ENCODE peak calls at places on chromosomes 2 and 18, in six cellular contexts. One of them, this sample, is unnamed.

GRCh38 chr2:171762879-171763573 is 75.8 kb downstream of the DYNC1I2 start:
- DNase-seq in neuronal stem cell: no peak
- DNase-seq in H1: no peak
- DNase-seq in H9: no peak
- DNase-seq in IMR-90: peak
- DNase-seq in trophoblast cell: no peak
- DNase-seq in this sample: peak

GRCh38 chr2:154161286-154161685 is 289.6 kb downstream of the GALNT13 start:
- DNase-seq in neuronal stem cell: no peak
- DNase-seq in H1: no peak
- DNase-seq in H9: no peak
- DNase-seq in IMR-90: no peak
- DNase-seq in trophoblast cell: no peak
- DNase-seq in this sample: no peak

GRCh38 chr2:103594823-103595222 is 833.0 kb downstream of the TMEM182 start:
- DNase-seq in neuronal stem cell: no peak
- DNase-seq in H1: no peak
- DNase-seq in H9: no peak
- DNase-seq in IMR-90: no peak
- DNase-seq in trophoblast cell: no peak
- DNase-seq in this sample: no peak

GRCh38 chr2:85353876-85354285 is 447 bp downstream of the RETSAT start:
- DNase-seq in neuronal stem cell: peak
- DNase-seq in H1: no peak
- DNase-seq in H9: no peak
- DNase-seq in IMR-90: peak
- DNase-seq in trophoblast cell: peak
- DNase-seq in this sample: peak

GRCh38 chr2:64400733-64401500 is 53.0 kb upstream of the LGALSL start:
- DNase-seq in neuronal stem cell: no peak
- DNase-seq in H1: no peak
- DNase-seq in H9: no peak
- DNase-seq in IMR-90: no peak
- DNase-seq in trophoblast cell: no peak
- DNase-seq in this sample: peak

GRCh38 chr2:18991177-18992168 is 366.9 kb downstream of the OSR1 start:
- DNase-seq in neuronal stem cell: no peak
- DNase-seq in H1: no peak
- DNase-seq in H9: no peak
- DNase-seq in IMR-90: peak
- DNase-seq in trophoblast cell: peak
- DNase-seq in this sample: peak

GRCh38 chr2:215843579-215843978 is 169.8 kb downstream of the MREG start:
- DNase-seq in neuronal stem cell: no peak
- DNase-seq in H1: no peak
- DNase-seq in H9: no peak
- DNase-seq in IMR-90: peak
- DNase-seq in trophoblast cell: peak
- DNase-seq in this sample: peak

GRCh38 chr2:57205241-57205640 is 841.4 kb upstream of the VRK2 start:
- DNase-seq in neuronal stem cell: no peak
- DNase-seq in H1: no peak
- DNase-seq in H9: no peak
- DNase-seq in IMR-90: no peak
- DNase-seq in trophoblast cell: no peak
- DNase-seq in this sample: no peak

GRCh38 chr2:223047260-223047761 is 4.7 kb upstream of the KCNE4 start:
- DNase-seq in neuronal stem cell: no peak
- DNase-seq in H1: no peak
- DNase-seq in H9: no peak
- DNase-seq in IMR-90: peak
- DNase-seq in trophoblast cell: peak
- DNase-seq in this sample: peak

GRCh38 chr2:159875083-159875482 is 77.1 kb upstream of the CD302 start:
- DNase-seq in neuronal stem cell: no peak
- DNase-seq in H1: no peak
- DNase-seq in H9: no peak
- DNase-seq in IMR-90: no peak
- DNase-seq in trophoblast cell: no peak
- DNase-seq in this sample: no peak

GRCh38 chr2:121562269-121563176 is 31.8 kb downstream of the RNU4ATAC start:
- DNase-seq in neuronal stem cell: no peak
- DNase-seq in H1: no peak
- DNase-seq in H9: no peak
- DNase-seq in IMR-90: no peak
- DNase-seq in trophoblast cell: no peak
- DNase-seq in this sample: no peak

GRCh38 chr2:200787351-200788128 is 24.2 kb upstream of the BZW1 start:
- DNase-seq in neuronal stem cell: no peak
- DNase-seq in H1: no peak
- DNase-seq in H9: no peak
- DNase-seq in IMR-90: peak
- DNase-seq in trophoblast cell: peak
- DNase-seq in this sample: peak

GRCh38 chr2:240730506-240731326 is 39.0 kb downstream of the AQP12A start:
- DNase-seq in neuronal stem cell: no peak
- DNase-seq in H1: no peak
- DNase-seq in H9: no peak
- DNase-seq in IMR-90: no peak
- DNase-seq in trophoblast cell: peak
- DNase-seq in this sample: peak

GRCh38 chr2:7430869-7431641 is 513.8 kb downstream of the RNF144A start:
- DNase-seq in neuronal stem cell: peak
- DNase-seq in H1: peak
- DNase-seq in H9: peak
- DNase-seq in IMR-90: no peak
- DNase-seq in trophoblast cell: peak
- DNase-seq in this sample: peak

GRCh38 chr18:79916546-79917350 is 34.7 kb downstream of the SLC66A2 start:
- DNase-seq in neuronal stem cell: no peak
- DNase-seq in H1: peak
- DNase-seq in H9: peak
- DNase-seq in IMR-90: no peak
- DNase-seq in trophoblast cell: no peak
- DNase-seq in this sample: no peak

GRCh38 chr2:67485431-67485830 is 88.3 kb downstream of the ETAA1 start:
- DNase-seq in neuronal stem cell: no peak
- DNase-seq in H1: no peak
- DNase-seq in H9: no peak
- DNase-seq in IMR-90: peak
- DNase-seq in trophoblast cell: peak
- DNase-seq in this sample: peak

GRCh38 chr2:23712756-23713151 is 214.2 kb downstream of the ATAD2B start:
- DNase-seq in neuronal stem cell: no peak
- DNase-seq in H1: peak
- DNase-seq in H9: peak
- DNase-seq in IMR-90: no peak
- DNase-seq in trophoblast cell: no peak
- DNase-seq in this sample: no peak
- H3K14ac ChIP-seq in neuronal stem cell: no peak
- H3K14ac ChIP-seq in H1: no peak
- H3K14ac ChIP-seq in H9: no peak
- H3K14ac ChIP-seq in IMR-90: no peak
- H3K14ac ChIP-seq in trophoblast cell: no peak
- H3K14ac ChIP-seq in this sample: no peak

DNA sequence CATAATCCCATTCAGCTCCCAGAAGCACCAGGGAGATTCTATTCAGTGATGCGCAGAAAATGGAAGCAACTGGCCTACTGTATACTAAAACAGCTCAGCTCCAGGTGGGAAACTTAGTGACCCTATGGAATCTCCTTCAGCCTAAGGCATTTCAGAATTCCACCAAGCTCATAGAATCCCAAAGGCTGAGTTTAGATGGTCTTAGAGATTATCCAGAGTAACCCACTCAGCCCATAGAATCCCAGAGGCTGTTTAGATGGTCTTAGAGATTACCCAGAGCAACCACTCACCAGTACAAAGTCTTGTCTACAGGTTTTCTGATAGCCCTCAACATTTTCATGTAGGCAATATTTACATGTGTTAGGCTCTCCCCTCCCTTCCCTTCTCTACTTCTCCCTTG is 232.0 kb upstream of the SLC14A2 start:
- DNase-seq in neuronal stem cell: no peak
- DNase-seq in H1: no peak
- DNase-seq in H9: no peak
- DNase-seq in IMR-90: no peak
- DNase-seq in trophoblast cell: peak
- DNase-seq in this sample: no peak
- H4K8ac ChIP-seq in neuronal stem cell: no peak
- H4K8ac ChIP-seq in H1: no peak
- H4K8ac ChIP-seq in H9: no peak
- H4K8ac ChIP-seq in IMR-90: no peak
- H4K8ac ChIP-seq in trophoblast cell: peak
- H4K8ac ChIP-seq in this sample: no peak

DNA sequence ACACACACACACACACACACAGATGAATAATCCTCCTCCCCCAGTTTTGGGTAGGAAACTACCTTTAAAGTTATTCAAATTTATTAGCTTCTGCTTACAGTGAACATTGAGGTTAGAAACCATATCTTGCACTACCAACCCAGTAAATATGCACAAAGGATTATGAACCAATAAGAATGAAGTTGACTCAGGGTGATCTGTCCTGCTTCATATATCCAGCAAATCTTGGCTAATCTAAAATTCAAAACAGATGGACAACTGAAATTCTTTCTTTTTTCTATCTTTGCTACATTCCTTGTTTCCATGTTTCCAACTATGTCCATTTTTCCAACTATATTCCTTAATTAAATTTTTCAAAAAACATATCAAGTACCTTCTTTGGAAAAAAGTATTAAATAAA is 149.3 kb downstream of the FAM124B start:
- DNase-seq in neuronal stem cell: no peak
- DNase-seq in H1: no peak
- DNase-seq in H9: no peak
- DNase-seq in IMR-90: peak
- DNase-seq in trophoblast cell: no peak
- DNase-seq in this sample: no peak
- H3K14ac ChIP-seq in neuronal stem cell: no peak
- H3K14ac ChIP-seq in H1: no peak
- H3K14ac ChIP-seq in H9: no peak
- H3K14ac ChIP-seq in IMR-90: no peak
- H3K14ac ChIP-seq in trophoblast cell: no peak
- H3K14ac ChIP-seq in this sample: no peak

DNA sequence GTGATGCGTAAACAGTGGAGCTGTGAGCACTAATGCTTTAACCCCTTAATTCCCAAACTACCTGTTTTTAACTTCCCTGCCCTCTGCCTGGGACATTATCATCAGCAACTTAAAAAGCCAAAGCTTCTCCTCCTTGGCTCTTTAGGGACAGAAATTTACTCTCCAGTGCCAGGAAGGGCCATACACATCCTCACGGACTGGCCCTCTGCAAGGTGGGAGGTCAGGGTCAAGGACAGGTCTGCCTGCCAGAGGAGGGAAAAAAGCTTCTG is 21.5 kb downstream of the KCTD1 start:
- DNase-seq in neuronal stem cell: no peak
- DNase-seq in H1: no peak
- DNase-seq in H9: no peak
- DNase-seq in IMR-90: no peak
- DNase-seq in trophoblast cell: no peak
- DNase-seq in this sample: no peak
- H4K8ac ChIP-seq in neuronal stem cell: no peak
- H4K8ac ChIP-seq in H1: no peak
- H4K8ac ChIP-seq in H9: no peak
- H4K8ac ChIP-seq in IMR-90: no peak
- H4K8ac ChIP-seq in trophoblast cell: no peak
- H4K8ac ChIP-seq in this sample: no peak

GRCh38 chr2:112582314-112582746 is 2.1 kb upstream of the CHCHD5 start:
- DNase-seq in neuronal stem cell: no peak
- DNase-seq in H1: no peak
- DNase-seq in H9: no peak
- DNase-seq in IMR-90: peak
- DNase-seq in trophoblast cell: peak
- DNase-seq in this sample: peak
- H3K14ac ChIP-seq in neuronal stem cell: no peak
- H3K14ac ChIP-seq in H1: no peak
- H3K14ac ChIP-seq in H9: no peak
- H3K14ac ChIP-seq in IMR-90: no peak
- H3K14ac ChIP-seq in trophoblast cell: no peak
- H3K14ac ChIP-seq in this sample: no peak